ENCODE peak calls at places on chromosome 10, in nine cellular contexts. S is T-helper 1 cell, A is A172, W is H4, Q is iPS DF 19.7, K is adipocyte, C is fibroblast of pulmonary artery, G is ELF-1, L is NCI-H460. H is an unnamed sample.

GRCh38 chr10:84933402-84933801 is 605.0 kb downstream of the CCSER2 start:
- DNase-seq in W (peak), Q (no peak), C (no peak), L (no peak), G (no peak), K (no peak), S (no peak), A (no peak), H (no peak)

GRCh38 chr10:97542169-97543024 is 30.2 kb upstream of the ANKRD2 start:
- DNase-seq in A (peak), C (peak), S (no peak), L (peak), W (peak), Q (no peak), K (peak), G (peak), H (no peak)

GRCh38 chr10:11236234-11236633 is 218.6 kb downstream of the CELF2 start:
- DNase-seq in L (no peak), K (no peak), G (no peak), C (no peak), W (no peak), A (no peak), Q (no peak), S (no peak), H (no peak)

GRCh38 chr10:12868229-12868628 is 133.3 kb downstream of the CCDC3 start:
- DNase-seq in L (no peak), G (no peak), W (peak), C (no peak), A (peak), K (no peak), Q (no peak), S (no peak), H (no peak)

GRCh38 chr10:103820101-103821062 is 35.0 kb downstream of the SH3PXD2A start:
- DNase-seq in L (no peak), C (peak), K (no peak), Q (no peak), W (no peak), A (no peak), G (no peak), S (no peak), H (no peak)

GRCh38 chr10:76882245-76882644 is 755.4 kb downstream of the KCNMA1 start:
- DNase-seq in A (no peak), W (no peak), Q (no peak), S (no peak), G (no peak), C (no peak), K (no peak), L (no peak), H (no peak)

GRCh38 chr10:124283215-124284046 is 135.3 kb downstream of the OAT start:
- DNase-seq in A (no peak), G (no peak), S (no peak), Q (no peak), C (no peak), W (no peak), L (no peak), K (no peak), H (no peak)

GRCh38 chr10:1169981-1170866 is 114.0 kb downstream of the WDR37 start:
- DNase-seq in S (no peak), Q (no peak), C (no peak), L (no peak), A (no peak), W (no peak), K (no peak), G (no peak), H (no peak)

GRCh38 chr10:102801496-102801895 is 35.7 kb downstream of the CYP17A1 start:
- DNase-seq in L (no peak), G (peak), Q (no peak), C (peak), S (no peak), K (peak), A (no peak), W (no peak), H (no peak)

GRCh38 chr10:17617031-17617911 is at the start of gene HACD1:
- DNase-seq in S (peak), A (peak), L (peak), W (peak), C (peak), Q (no peak), K (peak), G (peak), H (no peak)

GRCh38 chr10:125151824-125152634 is 8.3 kb downstream of the CTBP2 start:
- DNase-seq in Q (no peak), G (peak), L (no peak), C (no peak), W (no peak), A (no peak), S (no peak), K (no peak), H (no peak)

GRCh38 chr10:129741280-129741977 is 222.6 kb downstream of the EBF3 start:
- DNase-seq in Q (no peak), S (no peak), K (no peak), L (no peak), A (no peak), C (no peak), W (no peak), G (no peak), H (no peak)

GRCh38 chr10:70584366-70584765 is 18.2 kb downstream of the PRF1 start:
- DNase-seq in L (no peak), W (no peak), Q (no peak), S (no peak), A (no peak), G (no peak), C (no peak), K (no peak), H (no peak)

GRCh38 chr10:43861966-43862751 is 213.5 kb upstream of the ZNF32 start:
- DNase-seq in W (peak), Q (no peak), S (no peak), K (peak), A (peak), G (no peak), C (peak), L (no peak), H (no peak)

GRCh38 chr10:131084791-131085585 is 226.5 kb downstream of the TCERG1L start:
- DNase-seq in Q (no peak), W (no peak), C (no peak), A (no peak), L (no peak), S (no peak), K (no peak), G (no peak), H (no peak)

GRCh38 chr10:119981826-119982225 is 89.3 kb downstream of the SEC23IP start:
- DNase-seq in W (peak), Q (no peak), A (peak), C (no peak), K (no peak), L (peak), G (no peak), S (no peak), H (no peak)

GRCh38 chr10:95833038-95833673 is 74.6 kb upstream of the CC2D2B start:
- DNase-seq in L (no peak), S (no peak), C (no peak), G (no peak), Q (no peak), K (peak), A (no peak), W (no peak), H (no peak)

GRCh38 chr10:97805960-97806359 is 34.2 kb upstream of the SFRP5 start:
- DNase-seq in C (no peak), G (no peak), Q (no peak), L (no peak), S (no peak), A (no peak), W (no peak), K (no peak), H (no peak)

GRCh38 chr10:132388901-132389630 is 7.9 kb upstream of the PWWP2B start:
- DNase-seq in S (no peak), Q (no peak), C (no peak), K (no peak), G (no peak), A (no peak), L (no peak), W (no peak), H (no peak)

GRCh38 chr10:86372119-86372784 is 5.7 kb upstream of the GRID1 start:
- DNase-seq in G (no peak), A (no peak), K (no peak), Q (no peak), W (no peak), L (no peak), C (no peak), S (no peak), H (no peak)

GRCh38 chr10:132328738-132329137 is 3.3 kb upstream of the LRRC27 start:
- DNase-seq in W (no peak), K (no peak), C (peak), L (no peak), S (no peak), Q (no peak), A (no peak), G (no peak), H (no peak)

H was measured in NCI-H1417 treated with DMSO at 0.1 percent for 48 hours.